ENCODE peak calls at places on chromosomes 6 and 20, in five cellular contexts. S is M059J, Y is small intestine, O is dermis blood vessel endothelial cell, Z is dorsolateral prefrontal cortex. H is an unnamed sample.

GRCh38 chr20:33716498-33716897 is 3.6 kb downstream of the PXMP4 start:
- DNase-seq in O (no peak), S (no peak), Y (no peak), Z (no peak), H (no peak)

GRCh38 chr6:41191569-41191968 is 9.4 kb downstream of the TREML2 start:
- DNase-seq in Y (peak), Z (no peak), O (peak), S (no peak), H (no peak)

GRCh38 chr20:36745234-36745926 is 510 bp downstream of the NDRG3 start:
- DNase-seq in Y (peak), Z (peak), O (peak), S (peak), H (no peak)

GRCh38 chr6:31946370-31946885 is 533 bp downstream of the CFB start:
- DNase-seq in Z (no peak), O (no peak), Y (no peak), S (no peak), H (no peak)

GRCh38 chr6:100078509-100078908 is 84.5 kb upstream of the MCHR2 start:
- DNase-seq in Y (peak), S (peak), O (peak), Z (no peak), H (no peak)

GRCh38 chr20:16263582-16263981 is 309.7 kb downstream of the KIF16B start:
- DNase-seq in Z (no peak), S (no peak), Y (no peak), O (no peak), H (peak)

GRCh38 chr6:14734416-14735340 is 511.2 kb upstream of the JARID2 start:
- DNase-seq in S (peak), Y (peak), O (no peak), Z (no peak), H (no peak)

GRCh38 chr6:143027058-143027457 is 33.6 kb upstream of the AIG1 start:
- DNase-seq in S (peak), Z (no peak), O (peak), Y (peak), H (no peak)

GRCh38 chr20:42483694-42484303 is 705.9 kb downstream of the PTPRT start:
- DNase-seq in S (peak), O (no peak), Z (no peak), Y (peak), H (no peak)

H was measured in occipital lobe.